ENCODE peak calls at places on chromosome 21, in seven cellular contexts. One of them, this sample, is unnamed.

GRCh38 chr21:45211661-45212060 is 76.0 kb downstream of the POFUT2 start:
- DNase-seq in lower lobe of right lung: no peak
- DNase-seq in thoracic aorta: no peak
- DNase-seq in HCT116: no peak
- DNase-seq in retinal pigment epithelial cell: no peak
- DNase-seq in lung: no peak
- DNase-seq in body of pancreas: no peak
- DNase-seq in this sample: no peak

GRCh38 chr21:45277101-45278045 is 10.3 kb downstream of the POFUT2 start:
- DNase-seq in HCT116: no peak
- DNase-seq in retinal pigment epithelial cell: no peak
- DNase-seq in thoracic aorta: no peak
- DNase-seq in body of pancreas: no peak
- DNase-seq in lower lobe of right lung: peak
- DNase-seq in lung: no peak
- DNase-seq in this sample: no peak

GRCh38 chr21:19130379-19131028 is 726.9 kb upstream of the TMPRSS15 start:
- DNase-seq in thoracic aorta: no peak
- DNase-seq in body of pancreas: no peak
- DNase-seq in lower lobe of right lung: no peak
- DNase-seq in retinal pigment epithelial cell: no peak
- DNase-seq in HCT116: no peak
- DNase-seq in lung: no peak
- DNase-seq in this sample: no peak

GRCh38 chr21:45834026-45834715 is 147.4 kb upstream of the COL6A1 start:
- DNase-seq in body of pancreas: no peak
- DNase-seq in HCT116: no peak
- DNase-seq in lung: no peak
- DNase-seq in thoracic aorta: no peak
- DNase-seq in lower lobe of right lung: no peak
- DNase-seq in retinal pigment epithelial cell: no peak
- DNase-seq in this sample: no peak

GRCh38 chr21:38060533-38060932 is 144.3 kb upstream of the KCNJ6 start:
- DNase-seq in lower lobe of right lung: no peak
- DNase-seq in HCT116: no peak
- DNase-seq in lung: no peak
- DNase-seq in body of pancreas: no peak
- DNase-seq in thoracic aorta: no peak
- DNase-seq in retinal pigment epithelial cell: no peak
- DNase-seq in this sample: no peak

GRCh38 chr21:45002381-45003204 is 62.8 kb downstream of the SLX9 start:
- DNase-seq in body of pancreas: no peak
- DNase-seq in lower lobe of right lung: peak
- DNase-seq in HCT116: no peak
- DNase-seq in lung: no peak
- DNase-seq in thoracic aorta: no peak
- DNase-seq in retinal pigment epithelial cell: no peak
- DNase-seq in this sample: no peak

GRCh38 chr21:42406201-42406601 is 2.5 kb downstream of the UBASH3A start:
- DNase-seq in body of pancreas: no peak
- DNase-seq in HCT116: no peak
- DNase-seq in lower lobe of right lung: no peak
- DNase-seq in lung: no peak
- DNase-seq in retinal pigment epithelial cell: no peak
- DNase-seq in thoracic aorta: no peak
- DNase-seq in this sample: no peak

GRCh38 chr21:35011681-35012080 is 37.4 kb downstream of the RUNX1 start:
- DNase-seq in retinal pigment epithelial cell: peak
- DNase-seq in lung: no peak
- DNase-seq in lower lobe of right lung: no peak
- DNase-seq in HCT116: no peak
- DNase-seq in thoracic aorta: no peak
- DNase-seq in body of pancreas: no peak
- DNase-seq in this sample: no peak

GRCh38 chr21:32494946-32495703 is 82.6 kb downstream of the EVA1C start:
- DNase-seq in lung: no peak
- DNase-seq in thoracic aorta: peak
- DNase-seq in lower lobe of right lung: no peak
- DNase-seq in body of pancreas: no peak
- DNase-seq in HCT116: no peak
- DNase-seq in retinal pigment epithelial cell: peak
- DNase-seq in this sample: no peak

GRCh38 chr21:15003463-15004135 is 61.2 kb downstream of the NRIP1 start:
- DNase-seq in thoracic aorta: no peak
- DNase-seq in body of pancreas: no peak
- DNase-seq in lower lobe of right lung: no peak
- DNase-seq in HCT116: no peak
- DNase-seq in lung: no peak
- DNase-seq in retinal pigment epithelial cell: no peak
- DNase-seq in this sample: no peak

GRCh38 chr21:32319012-32319411 is 20.4 kb downstream of the MRAP start:
- DNase-seq in HCT116: no peak
- DNase-seq in lower lobe of right lung: no peak
- DNase-seq in retinal pigment epithelial cell: no peak
- DNase-seq in body of pancreas: no peak
- DNase-seq in thoracic aorta: no peak
- DNase-seq in lung: no peak
- DNase-seq in this sample: no peak

GRCh38 chr21:26776320-26777021 is 68.7 kb downstream of the ADAMTS1 start:
- DNase-seq in body of pancreas: no peak
- DNase-seq in HCT116: no peak
- DNase-seq in thoracic aorta: no peak
- DNase-seq in retinal pigment epithelial cell: no peak
- DNase-seq in lung: no peak
- DNase-seq in lower lobe of right lung: no peak
- DNase-seq in this sample: no peak

GRCh38 chr21:33608559-33608958 is 20.1 kb upstream of the DONSON start:
- DNase-seq in lower lobe of right lung: no peak
- DNase-seq in thoracic aorta: no peak
- DNase-seq in HCT116: no peak
- DNase-seq in body of pancreas: no peak
- DNase-seq in lung: no peak
- DNase-seq in retinal pigment epithelial cell: peak
- DNase-seq in this sample: no peak

GRCh38 chr21:35838987-35839763 is 221.2 kb downstream of the SETD4 start:
- DNase-seq in retinal pigment epithelial cell: no peak
- DNase-seq in thoracic aorta: no peak
- DNase-seq in HCT116: no peak
- DNase-seq in lower lobe of right lung: no peak
- DNase-seq in lung: no peak
- DNase-seq in body of pancreas: no peak
- DNase-seq in this sample: no peak

GRCh38 chr21:28899744-28900143 is 92.9 kb downstream of the LTN1 start:
- DNase-seq in retinal pigment epithelial cell: no peak
- DNase-seq in lung: no peak
- DNase-seq in HCT116: no peak
- DNase-seq in lower lobe of right lung: no peak
- DNase-seq in thoracic aorta: no peak
- DNase-seq in body of pancreas: no peak
- DNase-seq in this sample: no peak

GRCh38 chr21:45226540-45227326 is 61.0 kb downstream of the POFUT2 start:
- DNase-seq in retinal pigment epithelial cell: no peak
- DNase-seq in lower lobe of right lung: no peak
- DNase-seq in HCT116: no peak
- DNase-seq in thoracic aorta: no peak
- DNase-seq in body of pancreas: no peak
- DNase-seq in lung: no peak
- DNase-seq in this sample: no peak

GRCh38 chr21:46297311-46298082 is 11.4 kb downstream of the YBEY start:
- DNase-seq in lung: no peak
- DNase-seq in body of pancreas: peak
- DNase-seq in HCT116: no peak
- DNase-seq in lower lobe of right lung: peak
- DNase-seq in thoracic aorta: no peak
- DNase-seq in retinal pigment epithelial cell: no peak
- DNase-seq in this sample: no peak

GRCh38 chr21:26572026-26572425 is 1.1 kb downstream of the CYYR1 start:
- DNase-seq in lower lobe of right lung: no peak
- DNase-seq in HCT116: no peak
- DNase-seq in lung: no peak
- DNase-seq in thoracic aorta: no peak
- DNase-seq in retinal pigment epithelial cell: no peak
- DNase-seq in body of pancreas: no peak
- DNase-seq in this sample: no peak

GRCh38 chr21:29738730-29739129 is 201.1 kb downstream of the GRIK1 start:
- DNase-seq in lower lobe of right lung: no peak
- DNase-seq in body of pancreas: no peak
- DNase-seq in thoracic aorta: no peak
- DNase-seq in HCT116: no peak
- DNase-seq in retinal pigment epithelial cell: no peak
- DNase-seq in lung: no peak
- DNase-seq in this sample: no peak

GRCh38 chr21:33985117-33986050 is 69.8 kb upstream of the ATP5PO start:
- DNase-seq in retinal pigment epithelial cell: no peak
- DNase-seq in lower lobe of right lung: no peak
- DNase-seq in body of pancreas: no peak
- DNase-seq in lung: no peak
- DNase-seq in thoracic aorta: no peak
- DNase-seq in HCT116: no peak
- DNase-seq in this sample: no peak

GRCh38 chr21:45306832-45307571 is 19.3 kb upstream of the POFUT2 start:
- DNase-seq in body of pancreas: peak
- DNase-seq in thoracic aorta: peak
- DNase-seq in lower lobe of right lung: peak
- DNase-seq in retinal pigment epithelial cell: peak
- DNase-seq in HCT116: no peak
- DNase-seq in lung: peak
- DNase-seq in this sample: no peak

GRCh38 chr21:19987671-19988070 is 1010.5 kb upstream of the NCAM2 start:
- DNase-seq in thoracic aorta: no peak
- DNase-seq in retinal pigment epithelial cell: no peak
- DNase-seq in lower lobe of right lung: no peak
- DNase-seq in body of pancreas: no peak
- DNase-seq in lung: no peak
- DNase-seq in HCT116: no peak
- DNase-seq in this sample: no peak

GRCh38 chr21:32597205-32597604 is 11.9 kb upstream of the TCP10L start:
- DNase-seq in retinal pigment epithelial cell: no peak
- DNase-seq in body of pancreas: no peak
- DNase-seq in HCT116: peak
- DNase-seq in lower lobe of right lung: no peak
- DNase-seq in thoracic aorta: no peak
- DNase-seq in lung: no peak
- DNase-seq in this sample: peak

GRCh38 chr21:45009616-45010015 is 64.8 kb upstream of the ADARB1 start:
- DNase-seq in lower lobe of right lung: no peak
- DNase-seq in lung: no peak
- DNase-seq in thoracic aorta: no peak
- DNase-seq in retinal pigment epithelial cell: no peak
- DNase-seq in body of pancreas: no peak
- DNase-seq in HCT116: no peak
- DNase-seq in this sample: no peak

GRCh38 chr21:26819944-26820343 is 25.3 kb downstream of the ADAMTS1 start:
- DNase-seq in HCT116: no peak
- DNase-seq in thoracic aorta: no peak
- DNase-seq in retinal pigment epithelial cell: no peak
- DNase-seq in lung: no peak
- DNase-seq in lower lobe of right lung: no peak
- DNase-seq in body of pancreas: no peak
- DNase-seq in this sample: no peak

GRCh38 chr21:29299046-29299905 is 554 bp downstream of the BACH1 start:
- DNase-seq in lower lobe of right lung: peak
- DNase-seq in HCT116: no peak
- DNase-seq in thoracic aorta: peak
- DNase-seq in retinal pigment epithelial cell: no peak
- DNase-seq in body of pancreas: peak
- DNase-seq in lung: peak
- DNase-seq in this sample: no peak

GRCh38 chr21:29300547-29301138 is 1.9 kb downstream of the BACH1 start:
- DNase-seq in body of pancreas: no peak
- DNase-seq in retinal pigment epithelial cell: no peak
- DNase-seq in thoracic aorta: no peak
- DNase-seq in lung: no peak
- DNase-seq in HCT116: no peak
- DNase-seq in lower lobe of right lung: no peak
- DNase-seq in this sample: no peak

GRCh38 chr21:41368361-41369104 is 6.7 kb downstream of the MX2 start:
- DNase-seq in lung: no peak
- DNase-seq in body of pancreas: no peak
- DNase-seq in retinal pigment epithelial cell: no peak
- DNase-seq in lower lobe of right lung: no peak
- DNase-seq in HCT116: no peak
- DNase-seq in thoracic aorta: no peak
- DNase-seq in this sample: no peak
- H3K4me3 ChIP-seq in lung: no peak
- H3K4me3 ChIP-seq in body of pancreas: no peak
- H3K4me3 ChIP-seq in retinal pigment epithelial cell: no peak
- H3K4me3 ChIP-seq in lower lobe of right lung: peak
- H3K4me3 ChIP-seq in HCT116: no peak
- H3K4me3 ChIP-seq in thoracic aorta: peak
- H3K4me3 ChIP-seq in this sample: no peak

GRCh38 chr21:43930074-43930847 is 65.2 kb downstream of the AGPAT3 start:
- DNase-seq in body of pancreas: no peak
- DNase-seq in HCT116: no peak
- DNase-seq in thoracic aorta: no peak
- DNase-seq in retinal pigment epithelial cell: no peak
- DNase-seq in lung: no peak
- DNase-seq in lower lobe of right lung: no peak
- DNase-seq in this sample: no peak
- TF ChIP-seq CTCF in body of pancreas: no peak
- TF ChIP-seq CTCF in HCT116: no peak
- TF ChIP-seq CTCF in thoracic aorta: no peak
- TF ChIP-seq CTCF in retinal pigment epithelial cell: no peak
- TF ChIP-seq CTCF in lung: no peak
- TF ChIP-seq CTCF in lower lobe of right lung: no peak
- TF ChIP-seq CTCF in this sample: no peak

DNA sequence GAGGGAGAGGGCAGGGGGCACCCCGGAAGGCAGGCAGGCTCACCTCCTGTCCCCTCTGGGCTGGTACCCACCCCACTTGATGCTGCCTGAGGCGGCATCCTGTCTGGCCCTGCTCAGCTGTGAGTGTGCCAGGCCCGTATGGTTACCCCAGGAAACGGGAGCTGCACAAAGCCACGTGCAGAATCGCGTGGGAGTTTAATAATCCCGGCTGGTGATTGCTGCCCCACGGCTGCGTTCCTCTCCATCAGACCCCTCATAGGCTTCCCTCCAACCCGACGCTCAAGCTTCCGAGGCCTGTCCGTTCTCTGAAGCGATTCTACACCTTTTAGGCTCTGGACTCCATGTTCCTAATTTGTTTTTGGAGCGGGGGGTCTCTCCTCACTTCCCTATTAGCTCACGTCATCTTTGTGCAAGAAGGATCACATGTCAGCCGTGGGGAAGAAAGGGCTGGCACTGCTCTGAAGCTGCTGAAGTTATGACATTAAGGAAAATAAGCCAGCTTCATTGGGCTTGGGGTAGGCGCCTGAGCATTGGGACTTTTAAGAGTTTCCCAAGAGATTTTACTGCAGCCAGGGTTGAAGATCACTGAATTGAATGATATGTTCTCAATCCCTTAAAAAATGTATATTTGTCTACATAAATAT is 1.1 kb upstream of the B3GALT5 start:
- DNase-seq in retinal pigment epithelial cell: no peak
- DNase-seq in body of pancreas: peak
- DNase-seq in thoracic aorta: no peak
- DNase-seq in lower lobe of right lung: no peak
- DNase-seq in lung: no peak
- DNase-seq in HCT116: no peak
- DNase-seq in this sample: no peak
- H3K4me3 ChIP-seq in retinal pigment epithelial cell: peak
- H3K4me3 ChIP-seq in body of pancreas: no peak
- H3K4me3 ChIP-seq in thoracic aorta: no peak
- H3K4me3 ChIP-seq in lower lobe of right lung: no peak
- H3K4me3 ChIP-seq in lung: no peak
- H3K4me3 ChIP-seq in HCT116: no peak
- H3K4me3 ChIP-seq in this sample: peak

GRCh38 chr21:40466893-40467483 is 380.0 kb downstream of the DSCAM start:
- DNase-seq in body of pancreas: peak
- DNase-seq in HCT116: no peak
- DNase-seq in lower lobe of right lung: no peak
- DNase-seq in lung: no peak
- DNase-seq in thoracic aorta: no peak
- DNase-seq in retinal pigment epithelial cell: no peak
- DNase-seq in this sample: no peak
- TF ChIP-seq CTCF in body of pancreas: peak
- TF ChIP-seq CTCF in HCT116: peak
- TF ChIP-seq CTCF in lower lobe of right lung: peak
- TF ChIP-seq CTCF in lung: peak
- TF ChIP-seq CTCF in thoracic aorta: peak
- TF ChIP-seq CTCF in retinal pigment epithelial cell: peak
- TF ChIP-seq CTCF in this sample: peak

This sample was measured in kidney epithelial cell.